ENCODE peak calls at places on chromosome X, in six cellular contexts. V, A, K, T, J and P are unnamed samples.
A peak's percentile ranks its signal among the peaks of the same experiment; 100 is the strongest.

GRCh38 chrX:2342281-2342688 is 158.5 kb downstream of the DHRSX start:
- DNase-seq in J (no peak), T (no peak), K (no peak), A (no peak), V (peak; percentile 80), P (peak; percentile 76)

GRCh38 chrX:128458888-128459287 is 406.7 kb upstream of the ACTRT1 start:
- DNase-seq in T (no peak), A (peak; percentile 24), K (no peak), J (no peak), V (no peak), P (peak; percentile 67)

GRCh38 chrX:105136786-105137185 is 83.7 kb downstream of the TEX13A start:
- DNase-seq in A (no peak), T (no peak), K (no peak), V (no peak), J (no peak), P (peak; percentile 49)

GRCh38 chrX:140503714-140504351 is 1.0 kb downstream of the SOX3 start:
- DNase-seq in K (peak; percentile 10), T (peak; percentile 34), V (no peak), A (peak; percentile 3), J (no peak), P (no peak)

GRCh38 chrX:48511561-48511960 is 2.8 kb downstream of the PORCN start:
- DNase-seq in V (no peak), A (no peak), K (no peak), T (peak; percentile 27), J (no peak), P (no peak)

GRCh38 chrX:118370921-118371624 is 25.2 kb downstream of the WDR44 start:
- DNase-seq in J (no peak), T (no peak), V (no peak), K (no peak), A (no peak), P (peak; percentile 62)

GRCh38 chrX:16577483-16578029 is 72.4 kb upstream of the S100G start:
- DNase-seq in K (no peak), A (no peak), V (no peak), J (no peak), T (no peak), P (no peak)

GRCh38 chrX:154470914-154471568 is 8.0 kb downstream of the LAGE3 start:
- DNase-seq in J (no peak), A (no peak), K (no peak), V (no peak), T (no peak), P (no peak)

GRCh38 chrX:71637253-71637618 is 18.9 kb upstream of the CXCR3 start:
- DNase-seq in V (no peak), K (no peak), A (no peak), J (no peak), T (no peak), P (no peak)

GRCh38 chrX:13487731-13488505 is 81.5 kb upstream of the EGFL6 start:
- DNase-seq in J (peak; percentile 43), K (peak; percentile 45), T (peak; percentile 15), A (no peak), V (no peak), P (peak; percentile 60)

GRCh38 chrX:2391869-2392606 is 108.7 kb downstream of the DHRSX start:
- DNase-seq in V (no peak), A (no peak), J (no peak), T (no peak), K (no peak), P (peak; percentile 93)

GRCh38 chrX:41164469-41164868 is 79.2 kb downstream of the USP9X start:
- DNase-seq in K (no peak), V (no peak), T (peak; percentile 11), A (no peak), J (no peak), P (no peak)

GRCh38 chrX:136168929-136169735 is 21.8 kb downstream of the FHL1 start:
- DNase-seq in V (peak; percentile 88), J (no peak), K (no peak), T (peak; percentile 61), A (peak; percentile 62), P (peak; percentile 38)

GRCh38 chrX:71612256-71612655 is 6.1 kb downstream of the CXCR3 start:
- DNase-seq in A (no peak), T (no peak), V (no peak), K (no peak), J (no peak), P (no peak)

GRCh38 chrX:10529344-10529743 is 91.0 kb downstream of the MID1 start:
- DNase-seq in J (no peak), A (no peak), T (no peak), V (no peak), K (no peak), P (no peak)